ENCODE peak calls at places on chromosomes 5 and 9, in five cellular contexts. Y, K, S, R and B are unnamed samples.

GRCh38 chr9:35938474-35939145 is 19.3 kb downstream of the OR2S2 start:
- DNase-seq in Y (no peak), K (no peak), S (no peak), R (no peak), B (no peak)

GRCh38 chr5:180290568-180291233 is 1.2 kb downstream of the MAPK9 start:
- DNase-seq in Y (no peak), K (no peak), S (no peak), R (no peak), B (peak; percentile 16)

GRCh38 chr9:125867752-125868400 is 120.7 kb downstream of the PBX3 start:
- DNase-seq in Y (no peak), K (peak; percentile 68), S (no peak), R (no peak), B (peak; percentile 83)

GRCh38 chr5:83474170-83474796 is 2.7 kb downstream of the VCAN start:
- DNase-seq in Y (no peak), K (peak; percentile 97), S (peak; percentile 28), R (no peak), B (no peak)

GRCh38 chr5:962386-962785 is 46.2 kb upstream of the NKD2 start:
- DNase-seq in Y (no peak), K (no peak), S (no peak), R (no peak), B (no peak)

GRCh38 chr9:107932601-107933000 is 443.0 kb upstream of the KLF4 start:
- DNase-seq in Y (no peak), K (no peak), S (no peak), R (no peak), B (no peak)

GRCh38 chr9:137716694-137717287 is 98.0 kb downstream of the EHMT1 start:
- DNase-seq in Y (no peak), K (no peak), S (no peak), R (no peak), B (no peak)

GRCh38 chr9:136728548-136729123 is 14.1 kb downstream of the LCN10 start:
- DNase-seq in Y (no peak), K (peak; percentile 47), S (no peak), R (no peak), B (peak; percentile 47)

GRCh38 chr5:151691706-151692105 is 5.0 kb upstream of the SPARC start:
- DNase-seq in Y (no peak), K (no peak), S (no peak), R (no peak), B (no peak)